ENCODE peak calls at places on chromosome 14, in ten cellular contexts. J is AG20443; I is astrocyte; Z is PC-9; L is adrenal gland; P is foreskin fibroblast; U is HTR-8/SVneo; R is T-helper 9 cell; A is effector memory CD4-positive, alpha-beta T cell; T is stimulated activated CD8-positive, alpha-beta memory T cell treated with anti-CD3 and anti-CD28 coated beads, Interleukin-15, amount 100 ng/mL, for 24 hours. K is an unnamed sample.
A peak's percentile ranks its signal among the peaks of the same experiment; 100 is the strongest.

GRCh38 chr14:61652526-61653262 is 42.6 kb upstream of the HIF1A start:
- DNase-seq in T (no peak), L (no peak), U (no peak), R (no peak), P (peak; percentile 52), Z (no peak), I (no peak), J (no peak), A (no peak), K (no peak)

GRCh38 chr14:100299238-100299560 is 7.0 kb downstream of the SLC25A29 start:
- DNase-seq in J (no peak), L (no peak), Z (no peak), I (no peak), A (no peak), T (no peak), P (no peak), R (no peak), U (no peak), K (no peak)

GRCh38 chr14:92666251-92666650 is 82.2 kb downstream of the LGMN start:
- DNase-seq in A (no peak), L (no peak), I (no peak), P (no peak), Z (no peak), J (no peak), T (no peak), U (no peak), R (no peak), K (no peak)

GRCh38 chr14:64569108-64570045 is 19.6 kb downstream of the PPP1R36 start:
- DNase-seq in U (peak; percentile 94), J (peak; percentile 89), I (peak; percentile 64), P (peak; percentile 86), A (no peak), L (peak; percentile 76), T (no peak), Z (peak; percentile 77), R (no peak), K (no peak)

GRCh38 chr14:80364274-80364673 is 153.0 kb upstream of the DIO2 start:
- DNase-seq in I (peak; percentile 19), P (peak; percentile 28), Z (no peak), R (no peak), U (no peak), J (peak; percentile 22), L (no peak), T (no peak), A (no peak), K (no peak)

GRCh38 chr14:60327447-60328331 is 78.7 kb downstream of the PPM1A start:
- DNase-seq in R (peak; percentile 2), J (peak; percentile 20), P (peak; percentile 46), T (peak; percentile 13), I (peak; percentile 11), U (no peak), Z (peak; percentile 31), L (no peak), A (no peak), K (no peak)

GRCh38 chr14:57302883-57303282 is 34.1 kb downstream of the AP5M1 start:
- DNase-seq in A (no peak), I (no peak), T (no peak), P (peak; percentile 8), Z (no peak), R (no peak), U (no peak), L (no peak), J (no peak), K (no peak)

GRCh38 chr14:90624732-90625444 is 191.3 kb downstream of the TTC7B start:
- DNase-seq in T (no peak), R (no peak), A (no peak), P (peak; percentile 31), J (no peak), I (no peak), U (peak; percentile 31), L (no peak), Z (peak; percentile 6), K (no peak)

GRCh38 chr14:37124617-37125016 is 47.8 kb downstream of the SLC25A21 start:
- DNase-seq in J (no peak), T (no peak), L (no peak), Z (no peak), U (no peak), A (no peak), P (no peak), R (no peak), I (no peak), K (no peak)

GRCh38 chr14:79408696-79409095 is 802.6 kb downstream of the DIO2 start:
- DNase-seq in T (no peak), U (no peak), L (no peak), I (no peak), P (no peak), J (no peak), Z (no peak), R (no peak), A (no peak), K (no peak)

GRCh38 chr14:59897757-59898383 is 22.1 kb upstream of the LRRC9 start:
- DNase-seq in P (peak; percentile 21), T (no peak), L (peak; percentile 17), I (peak; percentile 4), Z (peak; percentile 14), R (no peak), A (no peak), J (no peak), U (peak; percentile 40), K (no peak)

GRCh38 chr14:93007225-93007997 is 84.5 kb downstream of the CHGA start:
- DNase-seq in I (peak; percentile 78), P (peak; percentile 83), U (no peak), R (no peak), J (peak; percentile 94), A (no peak), T (no peak), Z (peak; percentile 46), L (peak; percentile 92), K (no peak)

GRCh38 chr14:36647827-36648753 is 13.6 kb upstream of the PAX9 start:
- DNase-seq in L (peak; percentile 24), A (no peak), R (no peak), T (no peak), Z (peak; percentile 55), J (peak; percentile 75), U (peak; percentile 57), P (peak; percentile 62), I (peak; percentile 15), K (no peak)

GRCh38 chr14:105165134-105165704 is 3.4 kb downstream of the JAG2 start:
- DNase-seq in Z (peak; percentile 58), L (no peak), A (no peak), T (no peak), R (no peak), I (no peak), U (no peak), J (no peak), P (no peak), K (no peak)

GRCh38 chr14:95504135-95505029 is 12.1 kb downstream of the SYNE3 start:
- DNase-seq in A (no peak), L (no peak), P (peak; percentile 86), Z (no peak), I (peak; percentile 66), T (no peak), U (no peak), R (no peak), J (peak; percentile 60), K (no peak)